ENCODE peak calls at places on chromosome 14, in seven cellular contexts. E is activated B cell treated with CpG ODN at 0.5 μM for 24 hours, Z is fibroblast of the aortic adventitia, A is ACHN, O is cardiac fibroblast, S is T-helper 1 cell, V is HTR-8/SVneo. B is an unnamed sample.

GRCh38 chr14:24075485-24076301 is 4.3 kb downstream of the CPNE6 start:
- DNase-seq in E (no peak), Z (no peak), A (no peak), O (no peak), S (no peak), V (no peak), B (no peak)

GRCh38 chr14:94001501-94002396 is 4.6 kb downstream of the CCDC197 start:
- DNase-seq in E (peak; percentile 52), Z (peak; percentile 76), A (peak; percentile 75), O (peak; percentile 75), S (peak; percentile 71), V (peak; percentile 87), B (peak; percentile 80)

GRCh38 chr14:24224618-24225071 is 7.5 kb downstream of the NEDD8 start:
- DNase-seq in E (no peak), Z (peak; percentile 76), A (no peak), O (peak; percentile 87), S (no peak), V (no peak), B (no peak)

GRCh38 chr14:35414365-35414764 is 9.8 kb upstream of the NFKBIA start:
- DNase-seq in E (no peak), Z (peak; percentile 55), A (peak; percentile 17), O (peak; percentile 71), S (no peak), V (peak; percentile 25), B (no peak)

GRCh38 chr14:90294872-90295271 is 36.9 kb downstream of the NRDE2 start:
- DNase-seq in E (no peak), Z (peak; percentile 7), A (no peak), O (no peak), S (no peak), V (no peak), B (no peak)

GRCh38 chr14:101894365-101895113 is 69.8 kb upstream of the DYNC1H1 start:
- DNase-seq in E (no peak), Z (no peak), A (no peak), O (no peak), S (no peak), V (no peak), B (no peak)

GRCh38 chr14:98956181-98956580 is 315.8 kb downstream of the BCL11B start:
- DNase-seq in E (no peak), Z (no peak), A (no peak), O (no peak), S (no peak), V (no peak), B (no peak)

GRCh38 chr14:99544971-99545370 is 59.0 kb downstream of the CCDC85C start:
- DNase-seq in E (no peak), Z (no peak), A (no peak), O (no peak), S (no peak), V (no peak), B (peak; percentile 81)

GRCh38 chr14:105527381-105528196 is 1.2 kb downstream of the TMEM121 start:
- DNase-seq in E (no peak), Z (no peak), A (no peak), O (no peak), S (no peak), V (no peak), B (no peak)

GRCh38 chr14:34301107-34301734 is 160.8 kb downstream of the SPTSSA start:
- DNase-seq in E (no peak), Z (peak; percentile 40), A (peak; percentile 50), O (peak; percentile 28), S (peak; percentile 34), V (peak; percentile 56), B (peak; percentile 17)

GRCh38 chr14:23681337-23681736 is 45.2 kb downstream of the DHRS2 start:
- DNase-seq in E (no peak), Z (no peak), A (no peak), O (no peak), S (no peak), V (no peak), B (no peak)

GRCh38 chr14:27553820-27554219 is 956.0 kb upstream of the NOVA1 start:
- DNase-seq in E (no peak), Z (no peak), A (peak; percentile 11), O (no peak), S (no peak), V (no peak), B (no peak)

GRCh38 chr14:54395284-54395683 is 1.5 kb upstream of the CDKN3 start:
- DNase-seq in E (no peak), Z (no peak), A (no peak), O (no peak), S (no peak), V (no peak), B (no peak)

GRCh38 chr14:39175445-39176262 is 600 bp downstream of the PNN start:
- DNase-seq in E (no peak), Z (no peak), A (peak; percentile 32), O (peak; percentile 38), S (peak; percentile 44), V (no peak), B (peak; percentile 65)